ENCODE peak calls at places on chromosomes 6 and 20, in nine cellular contexts. U is activated T-helper 1 cell treated with Interleukin-2 at 50 U/mL for 16 hours, F is iPS DF 6.9, C is mucosa of gallbladder, R is NCI-H1048, E is cardiac fibroblast, S is D341Med, H is GM12892, Z is GM23338. X is an unnamed sample.

GRCh38 chr20:48222595-48223180 is 437.4 kb upstream of the SULF2 start:
- DNase-seq in U (no peak), F (no peak), C (no peak), R (no peak), E (no peak), S (no peak), H (no peak), Z (no peak), X (no peak)

GRCh38 chr20:17859616-17860232 is 108.9 kb downstream of the SNX5 start:
- DNase-seq in U (peak), F (no peak), C (no peak), R (no peak), E (no peak), S (peak), H (peak), Z (peak), X (no peak)

GRCh38 chr20:63181226-63181625 is 34.7 kb downstream of the YTHDF1 start:
- DNase-seq in U (no peak), F (no peak), C (no peak), R (no peak), E (no peak), S (no peak), H (no peak), Z (no peak), X (no peak)

GRCh38 chr20:63833776-63834544 is 2.9 kb upstream of the ZBTB46 start:
- DNase-seq in U (no peak), F (no peak), C (no peak), R (no peak), E (peak), S (no peak), H (no peak), Z (no peak), X (no peak)

GRCh38 chr6:39182604-39183003 is 46.7 kb downstream of the KCNK5 start:
- DNase-seq in U (no peak), F (no peak), C (no peak), R (no peak), E (no peak), S (no peak), H (no peak), Z (no peak), X (no peak)

GRCh38 chr6:79269877-79270276 is 35.4 kb upstream of the HMGN3 start:
- DNase-seq in U (no peak), F (no peak), C (no peak), R (no peak), E (peak), S (no peak), H (no peak), Z (no peak), X (peak)

GRCh38 chr20:50756447-50756846 is 25.1 kb downstream of the PARD6B start:
- DNase-seq in U (no peak), F (no peak), C (no peak), R (no peak), E (no peak), S (no peak), H (no peak), Z (no peak), X (no peak)

GRCh38 chr6:148358196-148358785 is 15.7 kb downstream of the SASH1 start:
- DNase-seq in U (no peak), F (no peak), C (peak), R (no peak), E (peak), S (no peak), H (no peak), Z (no peak), X (no peak)

X was measured in AG04449.